ENCODE peak calls at places on chromosomes 1 and 21, in ten cellular contexts. E, T, X, Q, Z, B, R, N, C and H are unnamed samples.
A peak's percentile ranks its signal among the peaks of the same experiment; 100 is the strongest.

GRCh38 chr1:6162773-6163172 is 17.3 kb downstream of the CHD5 start:
- DNase-seq in E (no peak), T (no peak), X (no peak), Q (no peak), Z (no peak), B (no peak), R (no peak), N (no peak), C (no peak), H (no peak)

GRCh38 chr1:244391761-244392160 is 59.9 kb downstream of the ADSS2 start:
- DNase-seq in E (no peak), T (no peak), X (no peak), Q (no peak), Z (no peak), B (no peak), R (peak; percentile 58), N (no peak), C (peak; percentile 87), H (no peak)

GRCh38 chr21:37230632-37231246 is 36.4 kb downstream of the VPS26C start:
- DNase-seq in E (no peak), T (no peak), X (no peak), Q (no peak), Z (no peak), B (no peak), R (no peak), N (no peak), C (no peak), H (no peak)

GRCh38 chr1:57576750-57577149 is 152.9 kb upstream of the DAB1 start:
- DNase-seq in E (no peak), T (no peak), X (no peak), Q (no peak), Z (no peak), B (no peak), R (no peak), N (no peak), C (no peak), H (no peak)

GRCh38 chr1:173474097-173474779 is 2.9 kb upstream of the PRDX6 start:
- DNase-seq in E (peak; percentile 19), T (no peak), X (no peak), Q (peak; percentile 43), Z (no peak), B (no peak), R (no peak), N (no peak), C (no peak), H (no peak)

GRCh38 chr1:74341702-74342339 is 106.6 kb downstream of the TNNI3K start:
- DNase-seq in E (no peak), T (no peak), X (no peak), Q (no peak), Z (no peak), B (no peak), R (no peak), N (no peak), C (no peak), H (no peak)

GRCh38 chr1:118973536-118974160 is 14.5 kb downstream of the TBX15 start:
- DNase-seq in E (no peak), T (no peak), X (no peak), Q (no peak), Z (no peak), B (no peak), R (no peak), N (no peak), C (no peak), H (no peak)

GRCh38 chr1:228748431-228748830 is 13.2 kb downstream of the RHOU start:
- DNase-seq in E (no peak), T (no peak), X (no peak), Q (no peak), Z (no peak), B (no peak), R (no peak), N (no peak), C (no peak), H (no peak)

GRCh38 chr1:182784556-182785171 is 4.9 kb upstream of the NPL start:
- DNase-seq in E (peak; percentile 71), T (no peak), X (no peak), Q (peak; percentile 24), Z (peak; percentile 48), B (no peak), R (peak; percentile 19), N (no peak), C (peak; percentile 44), H (no peak)

GRCh38 chr1:40076895-40077312 is 20.1 kb downstream of the PPT1 start:
- DNase-seq in E (peak; percentile 92), T (no peak), X (no peak), Q (no peak), Z (no peak), B (no peak), R (peak; percentile 75), N (no peak), C (no peak), H (no peak)

GRCh38 chr1:50974618-50974935 is 4.5 kb downstream of the CDKN2C start:
- DNase-seq in E (no peak), T (no peak), X (no peak), Q (no peak), Z (no peak), B (no peak), R (no peak), N (no peak), C (no peak), H (no peak)

GRCh38 chr1:154831470-154831869 is 38.6 kb downstream of the KCNN3 start:
- DNase-seq in E (no peak), T (no peak), X (no peak), Q (no peak), Z (no peak), B (no peak), R (no peak), N (no peak), C (no peak), H (no peak)

GRCh38 chr21:41258617-41259016 is 58.0 kb upstream of the FAM3B start:
- DNase-seq in E (no peak), T (no peak), X (no peak), Q (no peak), Z (no peak), B (no peak), R (peak; percentile 45), N (no peak), C (no peak), H (no peak)

GRCh38 chr1:10736623-10737267 is 59.7 kb downstream of the CASZ1 start:
- DNase-seq in E (no peak), T (no peak), X (no peak), Q (no peak), Z (no peak), B (no peak), R (no peak), N (no peak), C (no peak), H (no peak)

GRCh38 chr1:61452354-61452990 is 272.5 kb downstream of the TM2D1 start:
- DNase-seq in E (no peak), T (no peak), X (no peak), Q (no peak), Z (no peak), B (no peak), R (peak; percentile 9), N (no peak), C (no peak), H (no peak)

GRCh38 chr1:111542187-111542586 is 38.8 kb upstream of the ADORA3 start:
- DNase-seq in E (no peak), T (no peak), X (no peak), Q (no peak), Z (no peak), B (no peak), R (no peak), N (no peak), C (no peak), H (no peak)

GRCh38 chr1:12548279-12549105 is 69.5 kb downstream of the DHRS3 start:
- DNase-seq in E (no peak), T (no peak), X (no peak), Q (no peak), Z (no peak), B (no peak), R (no peak), N (peak; percentile 68), C (no peak), H (no peak)

GRCh38 chr1:75394386-75395139 is 216.4 kb downstream of the SLC44A5 start:
- DNase-seq in E (no peak), T (no peak), X (no peak), Q (no peak), Z (no peak), B (no peak), R (no peak), N (no peak), C (no peak), H (no peak)

GRCh38 chr1:72432645-72433267 is 150.4 kb upstream of the NEGR1 start:
- DNase-seq in E (no peak), T (no peak), X (no peak), Q (no peak), Z (no peak), B (no peak), R (no peak), N (no peak), C (no peak), H (no peak)

GRCh38 chr1:5944069-5944847 is 48.0 kb downstream of the NPHP4 start:
- DNase-seq in E (no peak), T (no peak), X (no peak), Q (no peak), Z (no peak), B (no peak), R (no peak), N (peak; percentile 43), C (no peak), H (no peak)

GRCh38 chr1:111739222-111739983 is at the start of gene INKA2:
- DNase-seq in E (peak; percentile 80), T (peak; percentile 85), X (peak; percentile 70), Q (peak; percentile 94), Z (peak; percentile 44), B (peak; percentile 87), R (peak; percentile 91), N (no peak), C (peak; percentile 86), H (peak; percentile 83)

GRCh38 chr1:95013948-95014574 is 58.7 kb downstream of the ALG14 start:
- DNase-seq in E (peak; percentile 27), T (no peak), X (no peak), Q (no peak), Z (no peak), B (no peak), R (no peak), N (no peak), C (no peak), H (no peak)

GRCh38 chr1:160070243-160071163 is 543 bp upstream of the KCNJ10 start:
- DNase-seq in E (peak; percentile 44), T (peak; percentile 54), X (peak; percentile 74), Q (peak; percentile 69), Z (peak; percentile 48), B (peak; percentile 78), R (peak; percentile 22), N (peak; percentile 90), C (peak; percentile 36), H (peak; percentile 54)